ENCODE peak calls at places on chromosome 1, in eight cellular contexts. B, O, Z, G, R, A, E and J are unnamed samples.

GRCh38 chr1:151992345-151993083 is 1.1 kb downstream of the S100A10 start:
- DNase-seq in A (peak), B (peak), G (no peak), Z (peak), O (peak), R (no peak), E (no peak), J (peak)

GRCh38 chr1:3249846-3250501 is 181.0 kb downstream of the PRDM16 start:
- DNase-seq in R (no peak), Z (no peak), G (no peak), A (no peak), O (no peak), E (no peak), B (peak), J (peak)

GRCh38 chr1:12475158-12475934 is 142.7 kb downstream of the DHRS3 start:
- DNase-seq in G (no peak), E (no peak), Z (no peak), R (no peak), A (peak), O (no peak), B (peak), J (no peak)

GRCh38 chr1:58345215-58346075 is 201.1 kb downstream of the OMA1 start:
- DNase-seq in E (no peak), R (no peak), O (no peak), A (no peak), B (no peak), G (no peak), Z (no peak), J (no peak)

GRCh38 chr1:55399385-55399784 is 184.2 kb upstream of the USP24 start:
- DNase-seq in G (no peak), Z (no peak), O (no peak), B (no peak), R (no peak), E (no peak), A (no peak), J (no peak)

GRCh38 chr1:95086949-95087533 is 14.3 kb upstream of the ALG14 start:
- DNase-seq in O (no peak), R (no peak), A (peak), G (no peak), E (no peak), Z (peak), B (no peak), J (peak)

GRCh38 chr1:159780583-159781582 is at the start of gene DUSP23:
- DNase-seq in B (peak), R (peak), Z (peak), A (peak), G (peak), O (peak), E (peak), J (peak)

GRCh38 chr1:65425697-65426096 is 5.2 kb downstream of the LEPR start:
- DNase-seq in Z (peak), R (no peak), A (peak), G (no peak), B (no peak), E (no peak), O (no peak), J (no peak)

GRCh38 chr1:109476825-109477224 is 6.9 kb upstream of the ATXN7L2 start:
- DNase-seq in E (no peak), Z (peak), O (no peak), G (no peak), A (no peak), R (no peak), B (no peak), J (no peak)

GRCh38 chr1:2533356-2533755 is 3.3 kb upstream of the HES5 start:
- DNase-seq in A (peak), R (no peak), B (no peak), O (no peak), G (no peak), E (no peak), Z (peak), J (no peak)

GRCh38 chr1:187383366-187383765 is 554.6 kb downstream of the PLA2G4A start:
- DNase-seq in Z (no peak), B (no peak), R (no peak), A (no peak), G (no peak), O (no peak), E (no peak), J (peak)

GRCh38 chr1:168629466-168629865 is 53.1 kb downstream of the XCL1 start:
- DNase-seq in G (no peak), O (no peak), E (no peak), B (no peak), R (no peak), A (peak), Z (peak), J (no peak)

GRCh38 chr1:23902611-23903278 is 10.4 kb downstream of the CNR2 start:
- DNase-seq in E (no peak), Z (no peak), A (no peak), B (no peak), O (no peak), R (no peak), G (no peak), J (no peak)

GRCh38 chr1:79657916-79658662 is 651.6 kb upstream of the ADGRL4 start:
- DNase-seq in G (no peak), B (no peak), A (no peak), R (no peak), O (no peak), E (no peak), Z (peak), J (peak)

GRCh38 chr1:53276153-53276901 is 38.0 kb upstream of the MAGOH start:
- DNase-seq in B (no peak), R (no peak), E (no peak), A (no peak), G (no peak), O (no peak), Z (no peak), J (no peak)

GRCh38 chr1:25474439-25475047 is 43.8 kb downstream of the MACO1 start:
- DNase-seq in E (no peak), Z (no peak), R (no peak), O (no peak), G (no peak), A (no peak), B (no peak), J (no peak)

GRCh38 chr1:206797534-206798383 is 25.5 kb upstream of the IL10 start:
- DNase-seq in B (peak), G (no peak), O (no peak), Z (no peak), A (no peak), E (no peak), R (no peak), J (peak)